ENCODE peak calls at places on chromosomes 11 and 22, in five cellular contexts. O, Z, Q, A and Y are unnamed samples.

GRCh38 chr11:110773442-110773841 is 61.2 kb upstream of the ARHGAP20 start:
- DNase-seq in O (no peak), Z (no peak), Q (no peak), A (no peak), Y (no peak)

GRCh38 chr22:45200862-45201511 is 37.3 kb downstream of the NUP50 start:
- DNase-seq in O (no peak), Z (no peak), Q (peak; percentile 45), A (no peak), Y (peak; percentile 27)

GRCh38 chr11:86264649-86265048 is 20.1 kb downstream of the EED start:
- DNase-seq in O (no peak), Z (no peak), Q (no peak), A (no peak), Y (no peak)

GRCh38 chr11:71246559-71246958 is 5.8 kb downstream of the SHANK2 start:
- DNase-seq in O (no peak), Z (no peak), Q (no peak), A (no peak), Y (peak; percentile 3)

GRCh38 chr22:50544078-50544745 is 1.5 kb upstream of the KLHDC7B start:
- DNase-seq in O (no peak), Z (no peak), Q (peak; percentile 95), A (no peak), Y (peak; percentile 83)

GRCh38 chr11:67357831-67358555 is 4.6 kb upstream of the POLD4 start:
- DNase-seq in O (no peak), Z (no peak), Q (no peak), A (no peak), Y (peak; percentile 17)

GRCh38 chr11:65170058-65170534 is at the start of gene SPDYC:
- DNase-seq in O (peak; percentile 98), Z (peak; percentile 25), Q (peak; percentile 62), A (no peak), Y (no peak)

GRCh38 chr22:43113516-43114251 is 3.1 kb downstream of the BIK start:
- DNase-seq in O (no peak), Z (peak; percentile 24), Q (no peak), A (no peak), Y (no peak)

GRCh38 chr11:57506522-57506921 is 9.0 kb downstream of the SLC43A1 start:
- DNase-seq in O (no peak), Z (no peak), Q (no peak), A (no peak), Y (no peak)

GRCh38 chr11:121369366-121369765 is 76.8 kb downstream of the SC5D start:
- DNase-seq in O (no peak), Z (no peak), Q (no peak), A (no peak), Y (no peak)

GRCh38 chr22:37012262-37012904 is 6.9 kb downstream of the TST start:
- DNase-seq in O (no peak), Z (no peak), Q (no peak), A (no peak), Y (no peak)

GRCh38 chr11:58768137-58768536 is 36.4 kb upstream of the GLYAT start:
- DNase-seq in O (no peak), Z (no peak), Q (no peak), A (no peak), Y (no peak)

DNA sequence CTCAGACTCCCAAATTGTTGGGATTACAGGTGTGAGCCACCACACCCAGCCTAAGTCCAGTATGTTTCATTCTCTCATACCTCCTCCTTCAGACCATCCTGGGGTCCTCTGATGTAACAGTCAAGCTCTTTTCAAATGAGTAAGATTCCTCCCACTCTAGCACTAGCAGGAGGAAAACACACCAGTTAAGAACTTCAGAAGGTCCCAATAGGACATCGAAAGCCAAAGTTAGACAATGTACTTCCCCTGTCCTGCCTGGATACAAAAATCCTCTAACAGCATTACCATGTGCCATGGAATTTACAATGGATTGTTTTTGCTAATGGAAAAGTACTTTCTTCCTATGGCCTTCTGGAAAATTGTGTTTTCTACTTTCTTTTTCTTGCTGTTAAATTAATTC is 67.1 kb downstream of the CCDC34 start:
- DNase-seq in O (no peak), Z (no peak), Q (no peak), A (no peak), Y (no peak)
- TF ChIP-seq RFX5 in O (no peak), Z (no peak), Q (no peak), A (no peak), Y (no peak)

GRCh38 chr11:35193767-35194166 is 54.8 kb downstream of the CD44 start:
- DNase-seq in O (no peak), Z (no peak), Q (no peak), A (no peak), Y (no peak)

GRCh38 chr11:35185696-35186095 is 46.7 kb downstream of the CD44 start:
- DNase-seq in O (no peak), Z (no peak), Q (no peak), A (no peak), Y (no peak)

GRCh38 chr11:35192347-35192746 is 53.4 kb downstream of the CD44 start:
- DNase-seq in O (no peak), Z (peak; percentile 34), Q (no peak), A (no peak), Y (peak; percentile 3)

GRCh38 chr11:35187996-35188395 is 49.0 kb downstream of the CD44 start:
- DNase-seq in O (no peak), Z (no peak), Q (no peak), A (no peak), Y (no peak)

DNA sequence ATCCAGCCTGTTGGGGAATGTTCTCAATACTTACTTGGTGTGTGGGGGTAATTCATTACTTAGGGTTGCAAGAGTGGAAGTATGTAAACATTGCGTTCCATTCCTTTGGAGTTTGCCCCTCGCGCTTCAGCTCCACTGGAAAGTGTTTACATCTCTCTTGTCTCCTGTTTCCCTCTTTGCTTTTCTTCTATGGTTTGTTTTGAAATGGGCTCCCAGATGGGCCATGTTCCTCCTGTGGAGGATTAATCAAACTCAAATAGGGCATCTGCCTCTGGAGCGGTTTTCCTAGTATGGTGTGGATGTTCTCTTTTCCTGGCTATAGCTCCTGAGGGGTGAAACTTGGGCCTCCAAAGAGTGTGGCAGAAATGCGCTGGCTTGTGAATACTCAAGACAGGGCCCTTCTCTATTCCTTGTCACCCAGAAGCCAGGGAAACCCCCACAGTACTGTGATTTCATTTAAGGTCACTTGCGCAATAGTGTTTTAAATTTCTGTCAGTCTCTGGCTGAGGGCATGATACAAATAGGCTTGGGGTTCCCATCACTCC is 51.9 kb downstream of the CD44 start:
- DNase-seq in O (no peak), Z (peak; percentile 68), Q (no peak), A (no peak), Y (no peak)
- TF ChIP-seq POLR2AphosphoS5 in O (no peak), Z (no peak), Q (no peak), A (no peak), Y (no peak)

GRCh38 chr11:17648528-17648927 is 70.8 kb upstream of the MYOD1 start:
- DNase-seq in O (no peak), Z (no peak), Q (no peak), A (no peak), Y (no peak)
- TF ChIP-seq JUND in O (no peak), Z (no peak), Q (no peak), A (no peak), Y (no peak)

GRCh38 chr11:12674936-12675696 is 895 bp downstream of the TEAD1 start:
- DNase-seq in O (peak; percentile 44), Z (no peak), Q (no peak), A (no peak), Y (peak; percentile 74)
- TF ChIP-seq RFX5 in O (no peak), Z (no peak), Q (no peak), A (no peak), Y (no peak)